ENCODE peak calls at places on chromosomes 2 and 18, in four cellular contexts. U is MM.1S, W is astrocyte, L is neural progenitor cell. N is an unnamed sample.

GRCh38 chr2:170713280-170714155 is 1.6 kb upstream of the SP5 start:
- DNase-seq in U (no peak), W (no peak), L (peak), N (no peak)

GRCh38 chr2:239951825-239952224 is 73.3 kb downstream of the NDUFA10 start:
- DNase-seq in U (no peak), W (no peak), L (no peak), N (no peak)

GRCh38 chr18:80232030-80232429 is 15.3 kb downstream of the PARD6G start:
- DNase-seq in U (no peak), W (no peak), L (no peak), N (no peak)

GRCh38 chr2:163155279-163155883 is 316.8 kb upstream of the KCNH7 start:
- DNase-seq in U (peak), W (peak), L (peak), N (peak)

GRCh38 chr2:196205891-196206408 is 34.6 kb upstream of the STK17B start:
- DNase-seq in U (no peak), W (peak), L (no peak), N (peak)

GRCh38 chr18:54191352-54191751 is 33.1 kb downstream of the MBD2 start:
- DNase-seq in U (no peak), W (no peak), L (no peak), N (no peak)

GRCh38 chr2:88307817-88308216 is 137.7 kb downstream of the THNSL2 start:
- DNase-seq in U (peak), W (no peak), L (peak), N (peak)

GRCh38 chr2:65053199-65053598 is 3.0 kb upstream of the CEP68 start:
- DNase-seq in U (peak), W (no peak), L (no peak), N (no peak)

GRCh38 chr2:31354837-31355236 is 59.7 kb downstream of the XDH start:
- DNase-seq in U (peak), W (peak), L (no peak), N (peak)

GRCh38 chr2:136310005-136310495 is 192.1 kb upstream of the CXCR4 start:
- DNase-seq in U (no peak), W (no peak), L (no peak), N (no peak)

GRCh38 chr2:76506538-76506937 is 795.8 kb upstream of the GCFC2 start:
- DNase-seq in U (no peak), W (no peak), L (no peak), N (no peak)

GRCh38 chr18:13620206-13620672 is 106.1 kb downstream of the FAM210A start:
- DNase-seq in U (no peak), W (no peak), L (no peak), N (no peak)

GRCh38 chr18:13622751-13623150 is 103.6 kb downstream of the FAM210A start:
- DNase-seq in U (no peak), W (no peak), L (no peak), N (no peak)

GRCh38 chr18:13620818-13621445 is 105.4 kb downstream of the FAM210A start:
- DNase-seq in U (no peak), W (no peak), L (no peak), N (no peak)

GRCh38 chr18:13621886-13622619 is 104.3 kb downstream of the FAM210A start:
- DNase-seq in U (no peak), W (no peak), L (no peak), N (no peak)

DNA sequence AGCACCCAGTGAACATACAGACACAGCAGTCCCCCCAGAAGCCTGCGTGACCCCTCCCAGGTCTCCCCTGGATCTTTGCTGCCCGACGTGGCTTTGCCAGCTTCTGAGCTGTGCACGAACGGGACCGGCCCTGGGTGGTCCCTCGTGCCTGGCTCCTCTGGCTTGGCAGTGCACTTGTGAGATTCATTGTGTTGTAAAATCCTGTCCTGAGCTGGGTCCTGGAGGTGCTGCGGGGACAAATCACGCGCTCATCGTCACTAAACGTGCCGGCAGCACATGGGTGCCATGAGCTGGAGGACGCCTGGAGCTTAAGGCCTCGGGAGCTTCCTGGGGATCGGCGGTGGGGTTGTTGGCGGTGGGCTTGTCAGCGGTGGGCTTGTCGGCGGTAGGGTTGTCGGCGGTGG is 104.9 kb downstream of the FAM210A start:
- DNase-seq in U (no peak), W (no peak), L (no peak), N (no peak)
- H3K9ac ChIP-seq in U (no peak), W (no peak), L (no peak), N (no peak)

GRCh38 chr18:8844721-8845148 is 139.4 kb downstream of the MTCL1 start:
- DNase-seq in U (no peak), W (peak), L (no peak), N (no peak)

GRCh38 chr18:8849696-8850095 is 144.3 kb downstream of the MTCL1 start:
- DNase-seq in U (no peak), W (peak), L (no peak), N (peak)

GRCh38 chr18:8847900-8848299 is 142.5 kb downstream of the MTCL1 start:
- DNase-seq in U (no peak), W (no peak), L (no peak), N (peak)

GRCh38 chr18:8848541-8848940 is 143.2 kb downstream of the MTCL1 start:
- DNase-seq in U (no peak), W (no peak), L (no peak), N (peak)

GRCh38 chr18:8847066-8847755 is 141.9 kb downstream of the MTCL1 start:
- DNase-seq in U (no peak), W (peak), L (no peak), N (peak)
- H2AFZ ChIP-seq in U (no peak), W (no peak), L (no peak), N (no peak)

GRCh38 chr2:236571161-236571560 is 1.5 kb downstream of the ACKR3 start:
- DNase-seq in U (no peak), W (no peak), L (no peak), N (no peak)
- H3K9ac ChIP-seq in U (no peak), W (peak), L (no peak), N (peak)

GRCh38 chr2:53784431-53784830 is 2.3 kb downstream of the ASB3 start:
- DNase-seq in U (no peak), W (peak), L (no peak), N (peak)
- H2AFZ ChIP-seq in U (no peak), W (no peak), L (no peak), N (peak)

DNA sequence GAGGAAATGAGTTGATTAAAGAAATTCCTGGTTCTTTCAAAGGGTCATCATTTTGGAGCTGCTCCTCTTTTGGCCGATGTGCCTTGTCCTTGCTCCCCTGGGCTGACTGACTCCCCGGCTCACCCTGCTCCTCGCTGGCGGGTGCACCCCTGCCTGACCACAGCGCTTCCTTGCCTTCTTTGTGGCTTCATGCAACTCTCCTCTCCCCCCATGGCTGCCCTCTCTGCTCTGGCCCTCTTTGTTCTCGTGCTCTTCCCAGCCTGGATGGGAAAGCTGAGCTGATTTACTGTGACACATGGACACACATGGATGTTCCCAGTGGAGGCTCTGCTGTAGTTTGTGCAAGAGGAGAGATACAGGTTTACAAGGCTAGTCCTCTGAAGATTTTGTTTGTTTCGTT is 234.6 kb downstream of the HAUS1 start:
- DNase-seq in U (no peak), W (no peak), L (peak), N (no peak)
- H3K9ac ChIP-seq in U (no peak), W (no peak), L (no peak), N (no peak)

DNA sequence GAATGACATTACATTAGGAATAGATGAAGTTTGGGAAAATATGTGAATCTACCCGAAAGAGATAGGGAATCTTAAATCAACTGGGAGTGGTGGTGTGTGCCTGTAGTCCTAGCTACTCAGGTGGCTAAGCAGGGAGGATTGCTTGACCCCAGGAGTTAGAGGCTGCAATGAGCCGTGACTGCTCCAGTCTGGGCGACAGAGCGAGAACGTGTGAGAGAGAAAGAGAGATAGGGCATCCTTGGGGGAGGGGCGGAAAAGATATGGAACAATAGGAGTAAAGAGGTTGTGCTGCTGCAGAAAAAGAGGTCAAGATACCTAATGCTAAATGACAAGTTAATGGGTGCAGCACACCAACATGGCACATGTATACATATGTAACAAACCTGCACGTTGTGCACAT is 47.1 kb upstream of the ADAM23 start:
- DNase-seq in U (no peak), W (no peak), L (no peak), N (no peak)
- H2AFZ ChIP-seq in U (no peak), W (no peak), L (no peak), N (no peak)

GRCh38 chr18:69400253-69400975 is at the start of gene DOK6:
- DNase-seq in U (no peak), W (peak), L (peak), N (peak)

GRCh38 chr18:69400976-69401474 is 337 bp downstream of the DOK6 start:
- DNase-seq in U (no peak), W (peak), L (peak), N (peak)

GRCh38 chr18:69401475-69402218 is 959 bp downstream of the DOK6 start:
- DNase-seq in U (no peak), W (peak), L (peak), N (peak)

GRCh38 chr18:69397096-69397495 is 3.6 kb upstream of the DOK6 start:
- DNase-seq in U (no peak), W (peak), L (peak), N (peak)

DNA sequence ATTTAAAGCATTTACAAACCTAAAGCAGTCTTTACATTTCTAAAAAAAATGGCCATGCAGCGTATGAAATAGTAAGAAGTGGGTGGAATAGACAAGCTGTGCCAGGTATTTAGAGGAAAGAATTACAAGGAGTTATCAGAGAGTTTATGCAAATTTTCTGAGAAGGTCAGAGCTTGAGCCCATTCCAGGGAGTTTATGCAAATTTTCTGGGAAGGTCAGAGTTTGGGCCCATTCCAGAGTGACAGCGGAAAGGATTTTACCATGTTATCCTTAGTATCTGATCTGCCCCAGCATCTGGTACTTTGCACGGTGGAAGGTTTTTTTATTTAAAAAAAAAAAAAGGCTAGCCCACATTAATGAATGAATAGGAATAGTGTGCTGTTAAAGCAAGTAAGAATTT is 1.4 kb upstream of the DOK6 start:
- DNase-seq in U (no peak), W (no peak), L (peak), N (no peak)
- H3K9ac ChIP-seq in U (no peak), W (no peak), L (no peak), N (no peak)

GRCh38 chr18:62323483-62324354 is 1.4 kb upstream of the TNFRSF11A start:
- DNase-seq in U (no peak), W (no peak), L (no peak), N (no peak)

GRCh38 chr18:62324917-62325805 is at the start of gene TNFRSF11A:
- DNase-seq in U (peak), W (no peak), L (peak), N (peak)

GRCh38 chr18:62325806-62326645 is 916 bp downstream of the TNFRSF11A start:
- DNase-seq in U (peak), W (peak), L (peak), N (peak)

GRCh38 chr18:62326646-62327348 is 1.7 kb downstream of the TNFRSF11A start:
- DNase-seq in U (no peak), W (no peak), L (no peak), N (peak)

GRCh38 chr18:62324355-62324828 is 718 bp upstream of the TNFRSF11A start:
- DNase-seq in U (no peak), W (no peak), L (peak), N (peak)
- H2AFZ ChIP-seq in U (no peak), W (no peak), L (peak), N (no peak)

N was measured in GM23248.